ENCODE peak calls at places on chromosome 6, in five cellular contexts. T is A673, F is left ventricle myocardium inferior, H is ovary, X is heart right ventricle. V is an unnamed sample. For H3K4me1, H3K36me3 and H3K9me3, the result is how much of the 10 kb centered on the place peaks cover.

GRCh38 chr6:159074866-159075265 is 30.1 kb upstream of the TAGAP start:
- DNase-seq in H (no peak), X (no peak), F (no peak), T (no peak), V (no peak)

GRCh38 chr6:154878866-154879491 is 116.1 kb upstream of the TIAM2 start:
- DNase-seq in H (no peak), X (no peak), F (no peak), T (no peak), V (no peak)

GRCh38 chr6:152598421-152598820 is 38.7 kb downstream of the SYNE1 start:
- DNase-seq in T (no peak), X (no peak), H (no peak), F (no peak), V (no peak)

GRCh38 chr6:87151786-87152527 is 3.4 kb upstream of the ZNF292 start:
- DNase-seq in H (peak), F (peak), T (peak), X (peak), V (peak)

GRCh38 chr6:148761532-148761951 is 14.7 kb downstream of the UST start:
- DNase-seq in F (no peak), T (no peak), H (no peak), X (no peak), V (no peak)

GRCh38 chr6:110358536-110359148 is 493 bp upstream of the METTL24 start:
- DNase-seq in F (no peak), T (no peak), H (no peak), X (no peak), V (no peak)

GRCh38 chr6:12969933-12970332 is 253.4 kb downstream of the PHACTR1 start:
- DNase-seq in H (no peak), F (no peak), T (no peak), X (no peak), V (no peak)

GRCh38 chr6:18823782-18824386 is 436.7 kb downstream of the RNF144B start:
- DNase-seq in T (peak), H (no peak), X (no peak), F (no peak), V (peak)

GRCh38 chr6:26043389-26044139 is 43.7 kb upstream of the HFE start:
- DNase-seq in H (peak), T (peak), F (peak), X (peak), V (peak)

GRCh38 chr6:129177801-129178200 is 294.9 kb downstream of the LAMA2 start:
- DNase-seq in T (no peak), F (no peak), X (no peak), H (no peak), V (no peak)

GRCh38 chr6:9583946-9584345 is 830.9 kb downstream of the TFAP2A start:
- DNase-seq in X (no peak), T (no peak), F (no peak), H (no peak), V (no peak)

GRCh38 chr6:139060332-139060731 is 31.8 kb downstream of the ABRACL start:
- DNase-seq in X (no peak), F (no peak), H (no peak), T (no peak), V (no peak)

GRCh38 chr6:169171951-169172350 is 81.7 kb downstream of the THBS2 start:
- DNase-seq in F (no peak), H (no peak), T (no peak), X (no peak), V (no peak)

GRCh38 chr6:137522399-137522798 is 28.2 kb upstream of the OLIG3 start:
- DNase-seq in T (no peak), F (no peak), H (no peak), X (no peak), V (no peak)

GRCh38 chr6:29792123-29793035 is 35.2 kb upstream of the HLA-G start:
- DNase-seq in T (peak), F (peak), H (peak), X (peak), V (no peak)

GRCh38 chr6:166439366-166440091 is 56.8 kb upstream of the MPC1 start:
- DNase-seq in T (no peak), F (no peak), X (no peak), H (no peak), V (peak)
- H3K4me1 ChIP-seq in T (under half), F (under half), X (under half), H (under half), V (under half)

GRCh38 chr6:82166493-82166892 is 81.1 kb downstream of the IBTK start:
- DNase-seq in F (no peak), X (no peak), H (no peak), T (no peak), V (no peak)

GRCh38 chr6:82169138-82169876 is 78.2 kb downstream of the IBTK start:
- DNase-seq in X (no peak), T (no peak), H (no peak), F (no peak), V (no peak)
- H3K36me3 ChIP-seq in X (half or more), T (under half), H (under half), F (under half), V (under half)

GRCh38 chr6:62652692-62653328 is 366.8 kb upstream of the KHDRBS2 start:
- DNase-seq in H (no peak), F (no peak), X (no peak), T (peak), V (no peak)
- H3K9me3 ChIP-seq in H (under half), F (half or more), X (half or more), T (half or more), V (under half)

DNA sequence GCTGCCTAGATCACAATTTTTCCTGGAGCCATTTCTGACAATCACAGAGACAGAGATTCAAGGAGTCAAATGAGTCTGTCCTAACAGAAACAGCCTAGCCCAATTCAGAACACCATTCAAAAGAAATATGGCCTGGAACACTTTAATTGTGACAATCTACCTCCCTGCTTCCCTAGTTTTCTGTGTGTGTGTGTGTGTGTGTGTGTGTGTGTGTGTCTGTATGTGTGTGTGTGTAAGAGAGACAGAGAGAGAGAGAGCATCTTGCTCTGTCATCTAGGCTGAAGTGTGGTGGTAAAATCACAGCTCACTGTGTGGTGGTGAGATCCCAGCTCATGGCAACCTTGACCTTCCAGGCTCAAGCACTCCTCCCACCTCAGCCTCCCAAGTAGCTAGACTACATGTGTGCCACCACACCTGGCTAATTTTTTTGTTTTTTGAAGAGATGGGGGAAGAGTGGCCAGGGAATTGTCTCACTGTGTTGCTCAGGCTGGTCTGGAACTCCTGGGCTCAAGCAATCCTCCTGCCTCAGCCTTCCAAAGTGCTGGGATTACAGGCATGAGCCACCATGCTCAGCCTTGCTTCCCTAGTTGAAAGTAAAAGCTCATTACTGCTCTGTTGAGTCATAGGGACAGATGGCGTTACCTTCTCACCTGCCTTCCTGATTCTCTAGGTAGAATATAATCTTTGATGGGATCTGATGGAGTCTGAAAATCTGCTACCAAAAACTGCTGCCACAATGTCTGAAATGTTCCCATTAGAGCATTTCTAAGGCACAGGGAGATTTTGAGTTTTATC is 89.6 kb upstream of the BEND6 start:
- DNase-seq in X (no peak), H (no peak), F (no peak), T (no peak), V (no peak)
- H3K4me1 ChIP-seq in X (under half), H (under half), F (under half), T (under half), V (under half)

DNA sequence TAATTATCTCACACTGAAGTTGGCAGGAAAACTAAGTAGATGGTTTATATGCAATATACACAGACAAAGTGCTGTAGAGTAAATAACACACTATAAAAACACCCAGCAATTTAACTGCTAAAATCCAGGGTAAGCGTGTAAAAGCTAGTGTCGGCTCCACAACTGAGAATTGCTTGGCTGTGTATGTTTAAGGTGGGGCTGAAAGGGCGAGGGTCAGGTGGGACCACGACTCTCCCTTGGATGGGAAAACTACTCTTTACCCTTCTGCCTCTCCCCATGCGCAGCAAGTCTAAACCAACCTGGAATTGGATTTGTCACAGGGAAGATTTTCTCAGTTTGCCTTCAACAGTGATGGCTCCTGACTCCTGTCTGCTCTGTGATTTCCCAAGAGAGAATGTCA is 147.0 kb upstream of the MARCKS start:
- DNase-seq in X (no peak), H (no peak), F (no peak), T (no peak), V (no peak)
- H3K36me3 ChIP-seq in X (under half), H (under half), F (under half), T (under half), V (under half)

GRCh38 chr6:163463795-163464194 is 49.3 kb downstream of the QKI start:
- DNase-seq in T (no peak), H (no peak), F (no peak), X (no peak), V (no peak)
- H3K9me3 ChIP-seq in T (under half), H (under half), F (under half), X (under half), V (under half)

DNA sequence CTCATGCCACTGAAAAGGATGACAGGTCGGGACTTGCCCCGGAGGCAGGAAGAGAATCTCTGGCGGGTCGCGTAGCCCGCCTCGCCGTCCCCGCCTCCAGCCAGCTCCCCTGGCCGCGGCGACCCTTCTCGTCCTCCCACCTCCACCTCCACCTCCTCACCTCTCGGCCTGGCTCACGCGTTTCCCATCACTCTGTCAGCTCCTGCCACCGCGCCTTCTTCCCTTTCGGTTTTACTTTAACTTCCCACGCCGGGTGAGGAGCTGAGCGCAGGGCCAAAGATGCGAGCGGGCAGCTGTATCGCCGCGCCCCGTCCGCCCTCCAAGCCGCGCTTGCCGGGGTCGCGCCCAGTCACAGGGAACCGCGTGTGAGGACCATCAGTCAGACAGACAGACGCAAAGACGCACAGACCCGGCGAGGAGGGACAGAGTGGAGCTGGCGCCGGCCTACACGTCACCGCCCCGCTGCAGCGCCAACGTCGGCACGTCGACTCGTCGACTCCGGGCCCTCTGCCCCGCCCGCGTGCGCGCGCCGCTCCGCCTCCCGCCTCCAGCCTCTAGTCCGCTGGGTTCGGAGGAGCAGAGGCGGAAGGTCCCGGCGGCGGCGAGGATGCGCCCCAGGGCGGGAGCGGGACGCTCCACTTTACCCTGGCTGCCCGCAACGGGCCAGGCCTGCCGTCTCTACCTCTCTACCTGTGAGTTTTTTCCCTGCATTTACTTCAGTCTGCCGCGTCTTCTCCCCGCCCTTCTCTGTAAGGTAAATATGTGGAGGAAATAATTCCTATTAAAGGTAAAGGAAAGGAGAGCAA is at the start of gene ASCC3:
- DNase-seq in T (peak), X (peak), H (peak), F (peak), V (peak)
- H3K4me1 ChIP-seq in T (under half), X (under half), H (under half), F (under half), V (under half)